ENCODE peak calls at places on chromosomes 13 and 19, in ten cellular contexts. X is left lung; H is colonic mucosa; L is heart right ventricle; F is tibial artery; C is uterus; E is bronchial epithelial cell; D is fibroblast of lung; T is thoracic aorta; O is effector memory CD4-positive, alpha-beta T cell. Y is an unnamed sample.

GRCh38 chr19:52664461-52664860 is 26.3 kb upstream of the ZNF83 start:
- DNase-seq in C (no peak), F (no peak), D (no peak), H (no peak), X (no peak), L (no peak), O (no peak), T (no peak), E (no peak), Y (no peak)

GRCh38 chr13:32246468-32246867 is 68.7 kb downstream of the ZAR1L start:
- DNase-seq in O (no peak), E (peak), X (peak), T (no peak), H (peak), L (peak), D (peak), F (peak), C (peak), Y (peak)

GRCh38 chr13:45393941-45394570 is 24.1 kb downstream of the SLC25A30 start:
- DNase-seq in O (peak), H (no peak), E (peak), T (no peak), C (no peak), D (peak), X (no peak), F (no peak), L (peak), Y (no peak)

GRCh38 chr13:114339779-114340534 is 25.7 kb downstream of the CHAMP1 start:
- DNase-seq in F (no peak), E (peak), X (no peak), C (no peak), O (peak), H (peak), T (no peak), L (no peak), D (peak), Y (peak)

GRCh38 chr13:72284791-72285190 is 417.8 kb upstream of the DACH1 start:
- DNase-seq in X (no peak), O (no peak), H (no peak), C (no peak), T (no peak), D (no peak), E (no peak), L (no peak), F (no peak), Y (no peak)

GRCh38 chr19:15469513-15470297 is 5.4 kb upstream of the RASAL3 start:
- DNase-seq in D (no peak), H (no peak), E (no peak), O (no peak), F (no peak), X (no peak), T (no peak), L (no peak), C (no peak), Y (peak)

GRCh38 chr13:21040120-21040834 is 21.1 kb downstream of the LATS2 start:
- DNase-seq in H (no peak), F (peak), C (no peak), D (no peak), T (no peak), E (no peak), L (no peak), X (no peak), O (no peak), Y (no peak)

GRCh38 chr19:38555200-38555599 is 62.6 kb downstream of the MAP4K1 start:
- DNase-seq in H (no peak), D (no peak), L (no peak), T (no peak), F (no peak), X (no peak), E (no peak), C (no peak), O (no peak), Y (no peak)

GRCh38 chr13:114203536-114203935 is 24.5 kb downstream of the CFAP97D2 start:
- DNase-seq in D (no peak), E (peak), T (no peak), C (no peak), L (no peak), F (no peak), H (no peak), X (no peak), O (peak), Y (no peak)

GRCh38 chr19:51520710-51521109 is 10.8 kb downstream of the SIGLEC6 start:
- DNase-seq in E (no peak), C (no peak), L (no peak), H (no peak), D (no peak), F (no peak), O (no peak), X (no peak), T (no peak), Y (no peak)

GRCh38 chr13:107824636-107825035 is 390.7 kb downstream of the LIG4 start:
- DNase-seq in F (no peak), L (no peak), C (no peak), X (no peak), H (no peak), D (no peak), E (no peak), O (no peak), T (no peak), Y (no peak)

GRCh38 chr13:94006271-94006670 is 473.2 kb downstream of the DCT start:
- DNase-seq in O (no peak), L (no peak), F (no peak), H (no peak), E (no peak), C (no peak), T (no peak), D (no peak), X (no peak), Y (no peak)

GRCh38 chr13:29844441-29844840 is 6.0 kb downstream of the UBL3 start:
- DNase-seq in H (no peak), L (no peak), D (no peak), F (no peak), T (no peak), X (no peak), O (no peak), C (no peak), E (no peak), Y (no peak)

GRCh38 chr19:13835791-13836723 is 40.8 kb downstream of the ZSWIM4 start:
- DNase-seq in X (peak), C (no peak), O (no peak), L (no peak), T (no peak), E (no peak), F (peak), H (peak), D (no peak), Y (no peak)

GRCh38 chr19:4375164-4375619 is 25.2 kb downstream of the SH3GL1 start:
- DNase-seq in X (peak), D (no peak), O (no peak), F (no peak), H (peak), T (no peak), C (no peak), E (peak), L (no peak), Y (no peak)
- H3K4me3 ChIP-seq in X (no peak), D (no peak), O (no peak), F (no peak), H (no peak), T (peak), C (no peak), E (no peak), L (no peak), Y (no peak)

GRCh38 chr13:43298799-43299198 is 275.4 kb downstream of the DNAJC15 start:
- DNase-seq in C (no peak), D (no peak), E (peak), X (no peak), T (no peak), O (no peak), F (no peak), H (no peak), L (no peak), Y (no peak)

GRCh38 chr13:43303040-43303729 is 279.8 kb downstream of the DNAJC15 start:
- DNase-seq in X (peak), D (peak), C (no peak), E (peak), F (peak), H (peak), O (no peak), L (peak), T (no peak), Y (no peak)

GRCh38 chr13:43304449-43304848 is 281.1 kb downstream of the DNAJC15 start:
- DNase-seq in X (no peak), C (no peak), F (no peak), O (no peak), L (no peak), E (no peak), D (no peak), T (no peak), H (no peak), Y (no peak)

GRCh38 chr13:43300817-43301216 is 277.4 kb downstream of the DNAJC15 start:
- DNase-seq in X (no peak), O (no peak), C (no peak), F (no peak), H (no peak), E (peak), T (no peak), L (no peak), D (peak), Y (no peak)

GRCh38 chr13:43301341-43301969 is 278.1 kb downstream of the DNAJC15 start:
- DNase-seq in C (no peak), E (no peak), X (no peak), O (no peak), F (no peak), H (no peak), L (no peak), D (peak), T (no peak), Y (no peak)
- H3K4me3 ChIP-seq in C (no peak), E (no peak), X (no peak), O (no peak), F (no peak), H (no peak), L (no peak), D (no peak), T (no peak), Y (no peak)

GRCh38 chr19:6632002-6632621 is 37.8 kb downstream of the TNFSF14 start:
- DNase-seq in D (peak), X (peak), H (peak), O (peak), F (peak), C (peak), E (peak), T (peak), L (peak), Y (peak)
- H3K4me3 ChIP-seq in D (no peak), X (no peak), H (no peak), O (no peak), F (no peak), C (no peak), E (no peak), T (no peak), L (no peak), Y (no peak)

GRCh38 chr19:10936661-10937084 is 8.1 kb downstream of the TIMM29 start:
- DNase-seq in E (peak), O (peak), D (peak), T (no peak), C (no peak), L (peak), H (peak), X (no peak), F (no peak), Y (peak)
- H3K4me3 ChIP-seq in E (no peak), O (no peak), D (no peak), T (peak), C (no peak), L (no peak), H (no peak), X (no peak), F (no peak), Y (no peak)

GRCh38 chr13:95605426-95606125 is 38.9 kb downstream of the DZIP1 start:
- DNase-seq in H (no peak), X (no peak), O (no peak), T (no peak), F (no peak), L (no peak), C (no peak), E (no peak), D (no peak), Y (no peak)
- H3K4me3 ChIP-seq in H (no peak), X (no peak), O (no peak), T (no peak), F (no peak), L (no peak), C (no peak), E (no peak), D (no peak), Y (no peak)

GRCh38 chr13:27449936-27450828 is at the start of gene MTIF3:
- DNase-seq in E (peak), X (peak), F (peak), O (peak), C (peak), H (peak), T (peak), L (peak), D (peak), Y (peak)

GRCh38 chr13:27450921-27451461 is 627 bp upstream of the MTIF3 start:
- DNase-seq in X (peak), T (no peak), F (no peak), L (peak), C (peak), H (peak), E (peak), O (no peak), D (peak), Y (no peak)

GRCh38 chr13:27449081-27449603 is 1.2 kb downstream of the MTIF3 start:
- DNase-seq in O (no peak), T (no peak), C (no peak), F (no peak), E (no peak), L (no peak), X (no peak), D (no peak), H (no peak), Y (no peak)

GRCh38 chr13:27448308-27448707 is 2.1 kb downstream of the MTIF3 start:
- DNase-seq in D (no peak), O (no peak), L (no peak), X (no peak), F (no peak), E (no peak), H (no peak), T (no peak), C (no peak), Y (no peak)

GRCh38 chr13:27446986-27447583 is 3.3 kb downstream of the MTIF3 start:
- DNase-seq in C (no peak), T (no peak), O (no peak), H (no peak), E (no peak), D (no peak), F (no peak), L (no peak), X (no peak), Y (peak)
- H3K4me3 ChIP-seq in C (no peak), T (no peak), O (no peak), H (no peak), E (no peak), D (no peak), F (no peak), L (peak), X (no peak), Y (no peak)

GRCh38 chr19:33374406-33374703 is 846 bp downstream of the CEBPG start:
- DNase-seq in H (no peak), F (no peak), O (no peak), E (peak), L (no peak), T (no peak), X (no peak), C (peak), D (peak), Y (no peak)

GRCh38 chr19:33376931-33377557 is 3.5 kb downstream of the CEBPG start:
- DNase-seq in E (peak), H (peak), D (no peak), T (no peak), C (no peak), L (no peak), F (no peak), X (no peak), O (no peak), Y (no peak)

GRCh38 chr19:33375156-33375744 is 1.7 kb downstream of the CEBPG start:
- DNase-seq in O (no peak), H (no peak), E (peak), T (no peak), F (no peak), C (no peak), L (no peak), X (no peak), D (no peak), Y (no peak)

GRCh38 chr19:33376423-33376822 is 2.9 kb downstream of the CEBPG start:
- DNase-seq in E (peak), C (peak), D (peak), T (peak), O (no peak), H (peak), L (peak), F (peak), X (no peak), Y (no peak)

DNA sequence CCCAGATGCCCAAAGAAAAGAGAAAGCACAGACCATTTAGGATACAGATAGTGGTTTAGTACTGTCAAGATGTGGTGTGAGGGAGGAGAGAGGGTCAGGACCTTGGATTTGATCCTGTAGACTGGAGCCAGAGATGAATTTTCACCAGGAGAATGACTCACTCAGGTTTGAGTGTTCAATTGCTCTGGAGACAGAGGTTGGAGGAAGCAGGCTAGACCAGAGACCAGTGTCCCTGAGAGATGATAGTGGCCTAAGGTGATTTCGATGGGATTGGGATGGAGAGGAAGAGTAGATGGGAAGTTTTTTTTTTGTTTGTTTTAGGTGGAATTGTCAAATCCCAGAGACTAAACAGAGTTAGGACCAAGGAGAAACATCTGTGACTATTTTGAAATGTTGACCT is 2.3 kb downstream of the CEBPG start:
- DNase-seq in F (no peak), D (no peak), H (no peak), E (peak), C (peak), X (no peak), T (no peak), O (no peak), L (no peak), Y (no peak)
- H3K4me3 ChIP-seq in F (no peak), D (no peak), H (no peak), E (no peak), C (no peak), X (no peak), T (no peak), O (no peak), L (peak), Y (no peak)

GRCh38 chr13:85163063-85163462 is 636.2 kb downstream of the SLITRK6 start:
- DNase-seq in D (no peak), H (no peak), T (no peak), F (no peak), O (no peak), C (no peak), E (no peak), X (no peak), L (no peak), Y (no peak)

GRCh38 chr13:85170372-85170771 is 628.8 kb downstream of the SLITRK6 start:
- DNase-seq in C (no peak), D (no peak), F (no peak), E (peak), T (no peak), X (no peak), O (no peak), H (no peak), L (no peak), Y (no peak)

GRCh38 chr13:85166891-85167290 is 632.3 kb downstream of the SLITRK6 start:
- DNase-seq in C (no peak), T (no peak), H (no peak), L (no peak), X (no peak), D (peak), O (no peak), E (no peak), F (no peak), Y (no peak)
- H3K4me3 ChIP-seq in C (no peak), T (no peak), H (no peak), L (no peak), X (no peak), D (no peak), O (no peak), E (no peak), F (no peak), Y (no peak)

GRCh38 chr13:52846567-52847321 is 1.7 kb downstream of the PCDH8 start:
- DNase-seq in D (peak), O (no peak), C (no peak), L (peak), F (peak), E (no peak), T (no peak), X (peak), H (peak), Y (no peak)

GRCh38 chr13:52847322-52847681 is 1.1 kb downstream of the PCDH8 start:
- DNase-seq in F (no peak), E (no peak), L (no peak), T (no peak), H (no peak), C (no peak), D (no peak), O (no peak), X (no peak), Y (no peak)

GRCh38 chr13:52847682-52848432 is 583 bp downstream of the PCDH8 start:
- DNase-seq in D (no peak), O (no peak), C (no peak), X (no peak), F (no peak), H (no peak), L (no peak), T (no peak), E (no peak), Y (no peak)

GRCh38 chr13:52845766-52846566 is 2.5 kb downstream of the PCDH8 start:
- DNase-seq in F (no peak), L (no peak), X (no peak), E (no peak), D (peak), O (no peak), C (no peak), T (no peak), H (peak), Y (no peak)

DNA sequence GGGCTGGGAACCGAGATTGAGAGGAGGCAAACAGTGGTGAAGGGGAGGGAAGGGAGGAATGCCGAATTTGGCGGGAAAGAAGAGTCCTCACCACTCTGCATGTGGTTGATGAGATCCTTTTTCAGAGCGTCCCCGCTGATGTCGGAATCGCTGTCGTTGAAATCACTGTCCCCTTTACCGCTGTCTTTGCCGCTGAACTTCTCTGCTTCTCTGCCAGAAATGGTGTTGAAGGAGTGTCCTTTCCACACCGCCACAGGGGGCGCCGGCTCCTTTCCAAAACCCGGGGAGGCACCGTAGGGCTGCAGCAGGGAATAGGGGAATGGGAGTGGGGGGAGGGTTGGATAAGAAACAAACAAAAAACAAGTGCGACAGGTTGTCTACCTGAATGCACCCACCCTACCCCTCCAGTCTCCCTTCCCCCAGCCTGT is 3.1 kb downstream of the PCDH8 start:
- DNase-seq in C (no peak), T (no peak), F (no peak), O (no peak), L (no peak), D (no peak), H (no peak), E (no peak), X (no peak), Y (no peak)
- H3K4me3 ChIP-seq in C (no peak), T (no peak), F (no peak), O (no peak), L (no peak), D (no peak), H (no peak), E (no peak), X (no peak), Y (no peak)

Y was measured in CD4-positive, alpha-beta memory T cell.